ENCODE peak calls at places on chromosomes 4 and X, in five cellular contexts. One of them, this sample, is unnamed.

GRCh38 chr4:11416071-11416766 is 12.5 kb downstream of the HS3ST1 start:
- DNase-seq in SK-N-SH: no peak
- DNase-seq in HepG2: no peak
- DNase-seq in HCT116: no peak
- DNase-seq in GM23338: no peak
- DNase-seq in this sample: no peak

GRCh38 chr4:22473268-22473667 is 42.6 kb downstream of the ADGRA3 start:
- DNase-seq in SK-N-SH: no peak
- DNase-seq in GM23338: no peak
- DNase-seq in HCT116: no peak
- DNase-seq in HepG2: no peak
- DNase-seq in this sample: no peak

GRCh38 chr4:8377103-8378075 is 63.1 kb downstream of the ACOX3 start:
- DNase-seq in HepG2: no peak
- DNase-seq in GM23338: no peak
- DNase-seq in HCT116: no peak
- DNase-seq in SK-N-SH: no peak
- DNase-seq in this sample: no peak

GRCh38 chr4:111046811-111047210 is 423.9 kb upstream of the PITX2 start:
- DNase-seq in HCT116: no peak
- DNase-seq in GM23338: no peak
- DNase-seq in HepG2: no peak
- DNase-seq in SK-N-SH: no peak
- DNase-seq in this sample: no peak

GRCh38 chrX:2829066-2829430 is 318 bp downstream of the GYG2 start:
- DNase-seq in SK-N-SH: peak; percentile 60
- DNase-seq in GM23338: peak; percentile 74
- DNase-seq in HepG2: no peak
- DNase-seq in HCT116: no peak
- DNase-seq in this sample: no peak

GRCh38 chr4:20445933-20446723 is 194.4 kb downstream of the SLIT2 start:
- DNase-seq in HepG2: no peak
- DNase-seq in SK-N-SH: no peak
- DNase-seq in GM23338: no peak
- DNase-seq in HCT116: no peak
- DNase-seq in this sample: no peak

GRCh38 chr4:149095798-149096197 is 653.6 kb upstream of the NR3C2 start:
- DNase-seq in HepG2: no peak
- DNase-seq in GM23338: no peak
- DNase-seq in SK-N-SH: no peak
- DNase-seq in HCT116: no peak
- DNase-seq in this sample: no peak

GRCh38 chr4:41611881-41612871 is 74.2 kb downstream of the LIMCH1 start:
- DNase-seq in HepG2: no peak
- DNase-seq in SK-N-SH: peak; percentile 44
- DNase-seq in GM23338: peak; percentile 68
- DNase-seq in HCT116: no peak
- DNase-seq in this sample: no peak

GRCh38 chr4:68951806-68952585 is 392 bp upstream of the UGT2A3 start:
- DNase-seq in GM23338: no peak
- DNase-seq in SK-N-SH: no peak
- DNase-seq in HepG2: peak; percentile 39
- DNase-seq in HCT116: no peak
- DNase-seq in this sample: no peak

GRCh38 chr4:16704488-16704887 is 194.0 kb downstream of the LDB2 start:
- DNase-seq in SK-N-SH: no peak
- DNase-seq in HCT116: no peak
- DNase-seq in HepG2: no peak
- DNase-seq in GM23338: no peak
- DNase-seq in this sample: no peak

GRCh38 chrX:106168107-106168506 is at the start of gene PWWP3B:
- DNase-seq in HCT116: peak; percentile 38
- DNase-seq in HepG2: no peak
- DNase-seq in SK-N-SH: no peak
- DNase-seq in GM23338: peak; percentile 74
- DNase-seq in this sample: no peak

GRCh38 chrX:122572461-122572860 is 611.6 kb upstream of the GRIA3 start:
- DNase-seq in SK-N-SH: no peak
- DNase-seq in HepG2: no peak
- DNase-seq in GM23338: no peak
- DNase-seq in HCT116: no peak
- DNase-seq in this sample: no peak

GRCh38 chr4:81919238-81919637 is 447.5 kb upstream of the RASGEF1B start:
- DNase-seq in HepG2: peak; percentile 21
- DNase-seq in SK-N-SH: peak; percentile 3
- DNase-seq in GM23338: peak; percentile 71
- DNase-seq in HCT116: peak; percentile 12
- DNase-seq in this sample: peak; percentile 3

GRCh38 chrX:134624046-134624430 is 34.2 kb downstream of the PLAC1 start:
- DNase-seq in HCT116: no peak
- DNase-seq in SK-N-SH: no peak
- DNase-seq in HepG2: peak; percentile 24
- DNase-seq in GM23338: no peak
- DNase-seq in this sample: no peak

GRCh38 chr4:48275247-48275646 is 5.6 kb upstream of the TEC start:
- DNase-seq in SK-N-SH: no peak
- DNase-seq in HepG2: peak; percentile 15
- DNase-seq in GM23338: peak; percentile 75
- DNase-seq in HCT116: peak; percentile 38
- DNase-seq in this sample: peak; percentile 30

GRCh38 chrX:30493348-30493747 is 84.2 kb downstream of the TASL start:
- DNase-seq in SK-N-SH: no peak
- DNase-seq in GM23338: no peak
- DNase-seq in HCT116: no peak
- DNase-seq in HepG2: no peak
- DNase-seq in this sample: no peak

GRCh38 chr4:39341075-39341725 is 25.0 kb downstream of the RFC1 start:
- DNase-seq in HCT116: no peak
- DNase-seq in GM23338: no peak
- DNase-seq in HepG2: peak; percentile 96
- DNase-seq in SK-N-SH: no peak
- DNase-seq in this sample: no peak

GRCh38 chr4:169659736-169660670 is 39.6 kb downstream of the CLCN3 start:
- DNase-seq in HepG2: peak; percentile 91
- DNase-seq in HCT116: peak; percentile 99
- DNase-seq in GM23338: peak; percentile 87
- DNase-seq in SK-N-SH: peak; percentile 67
- DNase-seq in this sample: peak; percentile 82

GRCh38 chrX:14801136-14801535 is 71.7 kb downstream of the FANCB start:
- DNase-seq in HCT116: no peak
- DNase-seq in GM23338: no peak
- DNase-seq in SK-N-SH: no peak
- DNase-seq in HepG2: no peak
- DNase-seq in this sample: no peak

GRCh38 chr4:183195534-183195933 is 96.5 kb downstream of the WWC2 start:
- DNase-seq in GM23338: no peak
- DNase-seq in SK-N-SH: no peak
- DNase-seq in HCT116: no peak
- DNase-seq in HepG2: no peak
- DNase-seq in this sample: no peak

GRCh38 chr4:165826166-165826565 is 46.9 kb upstream of the TLL1 start:
- DNase-seq in HCT116: no peak
- DNase-seq in SK-N-SH: no peak
- DNase-seq in HepG2: no peak
- DNase-seq in GM23338: no peak
- DNase-seq in this sample: no peak

GRCh38 chrX:106957856-106958255 is 37.7 kb downstream of the CLDN2 start:
- DNase-seq in HepG2: no peak
- DNase-seq in SK-N-SH: no peak
- DNase-seq in GM23338: no peak
- DNase-seq in HCT116: no peak
- DNase-seq in this sample: no peak

GRCh38 chr4:6338951-6339817 is 69.5 kb downstream of the WFS1 start:
- DNase-seq in GM23338: no peak
- DNase-seq in HCT116: no peak
- DNase-seq in HepG2: no peak
- DNase-seq in SK-N-SH: no peak
- DNase-seq in this sample: no peak

GRCh38 chrX:71910526-71911022 is at the start of gene NHSL2:
- DNase-seq in SK-N-SH: no peak
- DNase-seq in GM23338: peak; percentile 55
- DNase-seq in HCT116: no peak
- DNase-seq in HepG2: no peak
- DNase-seq in this sample: no peak

GRCh38 chr4:150723727-150724411 is 141.9 kb downstream of the MAB21L2 start:
- DNase-seq in SK-N-SH: no peak
- DNase-seq in HepG2: no peak
- DNase-seq in HCT116: no peak
- DNase-seq in GM23338: no peak
- DNase-seq in this sample: no peak

GRCh38 chr4:114184901-114185300 is 205.5 kb upstream of the ARSJ start:
- DNase-seq in SK-N-SH: no peak
- DNase-seq in GM23338: no peak
- DNase-seq in HCT116: no peak
- DNase-seq in HepG2: no peak
- DNase-seq in this sample: no peak

GRCh38 chr4:94454405-94454804 is 2.7 kb downstream of the PDLIM5 start:
- DNase-seq in GM23338: no peak
- DNase-seq in HepG2: no peak
- DNase-seq in SK-N-SH: no peak
- DNase-seq in HCT116: no peak
- DNase-seq in this sample: no peak

GRCh38 chrX:155048997-155049619 is 21.8 kb downstream of the CMC4 start:
- DNase-seq in GM23338: peak; percentile 75
- DNase-seq in SK-N-SH: peak; percentile 39
- DNase-seq in HepG2: peak; percentile 35
- DNase-seq in HCT116: no peak
- DNase-seq in this sample: peak; percentile 63

GRCh38 chrX:112866175-112866574 is 25.5 kb upstream of the AMOT start:
- DNase-seq in SK-N-SH: no peak
- DNase-seq in HCT116: no peak
- DNase-seq in HepG2: no peak
- DNase-seq in GM23338: no peak
- DNase-seq in this sample: no peak

GRCh38 chrX:47748576-47748975 is 88.1 kb upstream of the ZNF81 start:
- DNase-seq in HepG2: no peak
- DNase-seq in GM23338: no peak
- DNase-seq in HCT116: no peak
- DNase-seq in SK-N-SH: no peak
- DNase-seq in this sample: no peak

GRCh38 chr4:46975841-46976551 is 17.4 kb downstream of the GABRA4 start:
- DNase-seq in GM23338: no peak
- DNase-seq in SK-N-SH: no peak
- DNase-seq in HepG2: no peak
- DNase-seq in HCT116: no peak
- DNase-seq in this sample: peak; percentile 20

GRCh38 chrX:28946846-28947245 is 359.6 kb downstream of the IL1RAPL1 start:
- DNase-seq in GM23338: no peak
- DNase-seq in HCT116: no peak
- DNase-seq in SK-N-SH: no peak
- DNase-seq in HepG2: no peak
- DNase-seq in this sample: no peak

DNA sequence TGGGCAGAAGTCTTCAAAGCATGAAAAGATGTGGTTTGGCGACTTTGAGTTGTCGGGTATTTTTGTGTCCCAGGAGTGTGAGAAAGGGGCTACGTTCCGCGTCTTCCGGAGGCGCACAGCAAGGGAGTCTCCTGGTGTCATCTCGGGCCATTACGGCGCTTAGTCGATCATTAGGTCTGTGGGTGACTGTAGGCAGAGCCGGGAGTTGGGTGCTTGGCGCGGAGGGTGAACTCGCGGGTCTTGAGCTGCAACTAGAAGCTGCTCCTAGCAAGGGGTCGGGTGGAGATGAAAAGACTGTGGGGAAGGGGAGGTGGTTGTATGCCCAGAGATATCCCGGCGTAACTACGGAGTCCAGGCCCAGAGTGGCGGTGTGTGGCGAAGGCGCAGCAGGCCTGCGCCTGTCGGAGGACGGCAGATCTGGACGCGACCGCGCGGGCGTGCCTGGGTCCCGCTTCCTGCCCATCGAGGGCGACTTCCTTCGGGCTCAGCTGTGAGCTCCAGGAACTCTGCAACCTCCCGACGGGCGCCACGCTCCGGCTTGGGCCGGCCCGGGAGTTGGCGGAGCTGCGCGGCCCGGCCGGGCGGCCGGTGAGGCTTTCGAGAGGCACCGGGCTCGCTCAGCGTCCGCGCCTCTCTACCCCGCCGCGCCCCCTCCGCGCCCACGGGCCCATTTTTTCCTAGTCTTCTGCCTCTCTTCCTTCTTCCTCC is 2.7 kb upstream of the NKX3-2 start:
- DNase-seq in GM23338: peak; percentile 80
- DNase-seq in HepG2: no peak
- DNase-seq in HCT116: no peak
- DNase-seq in SK-N-SH: peak; percentile 54
- DNase-seq in this sample: no peak
- TF ChIP-seq REST in GM23338: no peak
- TF ChIP-seq REST in HepG2: no peak
- TF ChIP-seq REST in HCT116: no peak
- TF ChIP-seq REST in SK-N-SH: no peak
- TF ChIP-seq REST in this sample: no peak

GRCh38 chr4:14711259-14711658 is 291.0 kb upstream of the CPEB2 start:
- DNase-seq in GM23338: no peak
- DNase-seq in HCT116: no peak
- DNase-seq in HepG2: no peak
- DNase-seq in SK-N-SH: no peak
- DNase-seq in this sample: no peak
- TF ChIP-seq POLR2AphosphoS5 in GM23338: no peak
- TF ChIP-seq POLR2AphosphoS5 in HCT116: no peak
- TF ChIP-seq POLR2AphosphoS5 in HepG2: no peak
- TF ChIP-seq POLR2AphosphoS5 in SK-N-SH: no peak
- TF ChIP-seq POLR2AphosphoS5 in this sample: no peak

GRCh38 chr4:122783301-122784215 is 43.1 kb upstream of the FGF2 start:
- DNase-seq in SK-N-SH: no peak
- DNase-seq in GM23338: peak; percentile 99
- DNase-seq in HepG2: peak; percentile 37
- DNase-seq in HCT116: peak; percentile 54
- DNase-seq in this sample: no peak
- TF ChIP-seq REST in SK-N-SH: peak; percentile 73
- TF ChIP-seq REST in GM23338: no peak
- TF ChIP-seq REST in HepG2: no peak
- TF ChIP-seq REST in HCT116: no peak
- TF ChIP-seq REST in this sample: no peak

DNA sequence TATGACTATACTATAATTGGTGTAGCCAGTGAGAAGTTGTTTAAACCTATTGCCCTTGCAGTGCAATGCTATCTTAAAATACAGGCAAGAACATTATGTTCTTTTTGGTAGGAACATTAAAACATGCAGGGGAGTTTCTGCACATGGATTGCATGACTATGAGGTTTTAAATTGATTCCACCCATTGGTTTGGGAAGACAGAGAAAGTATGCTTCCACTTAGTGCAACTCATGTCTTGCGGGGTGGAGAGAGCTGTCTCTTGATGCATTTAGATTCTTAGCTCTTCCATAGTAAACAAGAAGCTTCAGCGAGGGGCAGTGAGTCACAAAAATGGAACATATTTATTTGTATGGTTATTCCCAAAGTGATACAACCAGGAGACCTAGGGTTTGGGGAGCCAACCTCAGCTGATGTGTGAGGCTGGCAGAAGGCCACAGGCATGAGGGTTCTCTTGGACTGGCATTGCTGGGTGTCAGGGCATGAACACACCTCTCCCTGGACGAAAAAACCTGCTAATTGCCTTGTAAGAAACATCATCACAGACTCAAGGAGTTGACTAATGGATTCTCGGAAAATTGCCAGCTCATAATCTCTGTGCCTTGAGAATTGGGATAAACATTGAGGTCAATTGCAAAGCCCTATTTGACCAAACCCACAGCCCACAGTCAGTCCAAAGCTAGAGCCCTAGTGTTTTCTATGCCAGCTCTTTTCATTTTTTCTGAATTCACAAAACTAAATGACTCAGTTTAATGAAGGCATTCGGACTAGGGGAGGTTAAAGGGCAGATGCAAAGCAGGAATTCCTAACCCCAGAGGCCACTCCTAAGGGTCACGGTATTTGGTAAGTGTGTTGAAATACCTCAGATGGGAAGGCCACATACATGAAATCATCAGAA is 39.3 kb upstream of the RASL11B start:
- DNase-seq in HCT116: peak; percentile 41
- DNase-seq in SK-N-SH: no peak
- DNase-seq in HepG2: no peak
- DNase-seq in GM23338: no peak
- DNase-seq in this sample: no peak
- TF ChIP-seq POLR2AphosphoS5 in HCT116: no peak
- TF ChIP-seq POLR2AphosphoS5 in SK-N-SH: no peak
- TF ChIP-seq POLR2AphosphoS5 in HepG2: no peak
- TF ChIP-seq POLR2AphosphoS5 in GM23338: no peak
- TF ChIP-seq POLR2AphosphoS5 in this sample: no peak